ENCODE peak calls at places on chromosome 9, in seven cellular contexts. S is cardiac fibroblast, M is WERI-Rb-1, O is AG04450, N is pancreas, U is Karpas-422, G is heart left ventricle. P is an unnamed sample.

GRCh38 chr9:8857330-8858249 is 1058.0 kb upstream of the DMAC1 start:
- DNase-seq in O (no peak), U (no peak), N (peak), M (peak), G (peak), S (peak), P (peak)

GRCh38 chr9:136564379-136564988 is 18.6 kb upstream of the NOTCH1 start:
- DNase-seq in N (no peak), O (no peak), M (no peak), G (peak), S (peak), U (no peak), P (no peak)

GRCh38 chr9:70007831-70008230 is 35.8 kb upstream of the MAMDC2 start:
- DNase-seq in O (no peak), M (no peak), S (no peak), U (no peak), G (no peak), N (no peak), P (no peak)

GRCh38 chr9:96884443-96884842 is 30.1 kb upstream of the ZNF782 start:
- DNase-seq in G (no peak), U (no peak), N (peak), O (peak), M (no peak), S (peak), P (peak)

GRCh38 chr9:19233344-19233743 is 2.9 kb downstream of the DENND4C start:
- DNase-seq in O (no peak), U (peak), N (no peak), G (no peak), M (no peak), S (no peak), P (no peak)

GRCh38 chr9:123174887-123175518 is 93.4 kb downstream of the STRBP start:
- DNase-seq in G (no peak), N (no peak), S (no peak), O (no peak), M (no peak), U (peak), P (no peak)

GRCh38 chr9:86321373-86321772 is 32.8 kb downstream of the TUT7 start:
- DNase-seq in G (no peak), S (peak), U (no peak), O (peak), N (no peak), M (no peak), P (no peak)

GRCh38 chr9:35605336-35606137 is 475 bp downstream of the TESK1 start:
- DNase-seq in S (peak), O (no peak), N (peak), M (peak), U (peak), G (no peak), P (peak)

GRCh38 chr9:83281306-83282255 is 218.6 kb upstream of the RASEF start:
- DNase-seq in G (no peak), S (peak), N (peak), O (no peak), M (no peak), U (no peak), P (no peak)

GRCh38 chr9:20353529-20353928 is 268.8 kb downstream of the MLLT3 start:
- DNase-seq in N (peak), U (no peak), S (no peak), M (no peak), G (no peak), O (no peak), P (no peak)

GRCh38 chr9:21883642-21884041 is 81.2 kb downstream of the MTAP start:
- DNase-seq in N (no peak), U (no peak), O (no peak), M (no peak), S (no peak), G (no peak), P (no peak)

GRCh38 chr9:83583151-83584014 is 39.6 kb upstream of the IDNK start:
- DNase-seq in M (peak), G (no peak), U (peak), O (peak), S (peak), N (peak), P (peak)

GRCh38 chr9:131282688-131283422 is 6.5 kb upstream of the FAM78A start:
- DNase-seq in G (no peak), U (no peak), O (no peak), S (no peak), M (no peak), N (no peak), P (no peak)

GRCh38 chr9:37034320-37034937 is 361 bp upstream of the PAX5 start:
- DNase-seq in G (no peak), U (peak), N (peak), O (no peak), S (no peak), M (no peak), P (peak)

GRCh38 chr9:99259231-99259918 is 37.3 kb downstream of the SEC61B start:
- DNase-seq in U (no peak), G (peak), O (no peak), N (peak), S (peak), M (no peak), P (no peak)

GRCh38 chr9:37406603-37407401 is 15.7 kb upstream of the GRHPR start:
- DNase-seq in S (no peak), M (no peak), U (peak), G (no peak), N (peak), O (no peak), P (no peak)

GRCh38 chr9:128115187-128116103 is 12.1 kb downstream of the PTGES2 start:
- DNase-seq in N (peak), S (no peak), G (peak), O (no peak), M (no peak), U (no peak), P (peak)

GRCh38 chr9:114619205-114619758 is 8.2 kb downstream of the TMEM268 start:
- DNase-seq in S (no peak), G (no peak), U (no peak), O (no peak), N (no peak), M (no peak), P (no peak)

GRCh38 chr9:117715411-117715989 is 11.3 kb downstream of the TLR4 start:
- DNase-seq in S (peak), G (no peak), M (no peak), N (no peak), O (no peak), U (no peak), P (no peak)

GRCh38 chr9:37036237-37037136 is 2.4 kb upstream of the PAX5 start:
- DNase-seq in N (peak), O (no peak), M (no peak), G (no peak), U (peak), S (peak), P (peak)

GRCh38 chr9:114389612-114390368 is 2.0 kb upstream of the AKNA start:
- DNase-seq in M (no peak), U (peak), G (peak), O (no peak), N (no peak), S (no peak), P (no peak)

GRCh38 chr9:91856419-91856818 is 93.6 kb downstream of the ROR2 start:
- DNase-seq in G (no peak), U (no peak), M (peak), S (no peak), N (no peak), O (no peak), P (no peak)

GRCh38 chr9:76616780-76617179 is 147.5 kb upstream of the PCA3 start:
- DNase-seq in O (no peak), U (no peak), M (no peak), G (no peak), S (no peak), N (no peak), P (no peak)
- H3K4me3 ChIP-seq in O (no peak), U (no peak), M (no peak), G (no peak), S (no peak), N (no peak), P (no peak)

GRCh38 chr9:87803623-87804345 is 77.9 kb downstream of the CTSL start:
- DNase-seq in G (no peak), S (no peak), M (no peak), U (no peak), O (no peak), N (no peak), P (no peak)

GRCh38 chr9:87801013-87801412 is 75.1 kb downstream of the CTSL start:
- DNase-seq in S (no peak), M (no peak), O (no peak), G (no peak), U (no peak), N (no peak), P (no peak)

GRCh38 chr9:87799503-87799902 is 73.6 kb downstream of the CTSL start:
- DNase-seq in S (no peak), N (no peak), O (no peak), M (no peak), G (no peak), U (no peak), P (no peak)

GRCh38 chr9:87800456-87800855 is 74.5 kb downstream of the CTSL start:
- DNase-seq in O (no peak), U (no peak), M (no peak), G (no peak), N (no peak), S (no peak), P (no peak)

GRCh38 chr9:87803166-87803565 is 77.2 kb downstream of the CTSL start:
- DNase-seq in U (no peak), N (no peak), O (no peak), M (no peak), G (no peak), S (no peak), P (no peak)
- H3K4me3 ChIP-seq in U (no peak), N (no peak), O (no peak), M (no peak), G (no peak), S (no peak), P (no peak)

DNA sequence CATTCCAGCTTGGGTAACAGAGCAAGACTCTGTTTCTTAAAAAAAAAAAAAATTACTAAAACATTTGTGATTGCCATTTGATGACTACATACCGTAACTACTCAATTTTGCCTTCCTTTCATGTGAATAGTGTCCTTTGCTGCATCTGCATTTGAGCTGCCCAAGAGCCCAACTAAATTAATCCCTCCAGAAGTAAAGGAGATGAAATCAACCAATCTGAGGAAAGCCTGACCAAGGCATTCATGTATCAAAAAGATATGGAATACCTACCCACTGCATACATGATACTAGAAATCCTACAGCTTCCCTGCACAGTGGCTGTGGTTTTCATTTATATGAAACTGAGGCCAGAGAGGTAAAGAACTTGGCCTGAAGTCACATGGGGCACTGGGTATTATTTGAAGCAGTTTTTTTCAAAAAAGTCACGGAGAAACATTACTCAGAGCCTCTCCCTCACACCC is 177.5 kb downstream of the AOPEP start:
- DNase-seq in M (no peak), U (no peak), G (no peak), S (no peak), N (no peak), O (peak), P (no peak)
- H3K4me3 ChIP-seq in M (no peak), U (no peak), G (no peak), S (no peak), N (no peak), O (no peak), P (no peak)

GRCh38 chr9:129888085-129888808 is 53.0 kb downstream of the USP20 start:
- DNase-seq in G (peak), N (peak), M (no peak), O (no peak), U (peak), S (no peak), P (no peak)

GRCh38 chr9:129889936-129890717 is 54.9 kb downstream of the USP20 start:
- DNase-seq in S (no peak), G (peak), U (no peak), N (no peak), O (no peak), M (no peak), P (no peak)

GRCh38 chr9:129889461-129889935 is 54.2 kb downstream of the USP20 start:
- DNase-seq in O (no peak), S (no peak), U (no peak), M (no peak), G (no peak), N (no peak), P (no peak)

GRCh38 chr9:129887210-129888084 is 52.2 kb downstream of the USP20 start:
- DNase-seq in U (peak), O (no peak), M (no peak), G (peak), N (no peak), S (peak), P (no peak)

GRCh38 chr9:129888809-129889460 is 53.7 kb downstream of the USP20 start:
- DNase-seq in N (no peak), G (no peak), U (no peak), M (no peak), S (no peak), O (no peak), P (no peak)
- H3K4me3 ChIP-seq in N (no peak), G (peak), U (peak), M (no peak), S (no peak), O (no peak), P (no peak)

DNA sequence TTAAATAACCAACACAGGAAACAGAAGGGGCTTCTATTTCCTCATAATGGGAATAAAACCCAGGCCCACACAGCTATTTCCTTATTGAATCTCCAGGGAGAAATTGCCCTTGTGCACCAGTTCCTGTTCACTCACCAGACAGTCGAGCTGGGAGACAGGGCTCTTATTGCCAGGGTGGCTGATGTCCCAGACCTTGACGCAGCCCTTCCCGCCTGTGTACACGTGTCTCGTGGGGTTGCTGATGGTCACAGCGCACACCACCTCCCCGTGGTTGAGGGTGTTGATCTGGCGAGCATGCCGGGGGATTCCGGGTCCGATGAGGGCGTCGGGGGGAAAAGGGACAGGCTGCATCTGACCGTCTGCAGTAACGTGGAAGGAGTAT is 96.5 kb downstream of the TLE1 start:
- DNase-seq in S (no peak), G (peak), U (no peak), O (no peak), N (no peak), M (no peak), P (no peak)
- H3K4me3 ChIP-seq in S (no peak), G (no peak), U (no peak), O (no peak), N (no peak), M (no peak), P (no peak)

GRCh38 chr9:133430244-133430643 is 8.1 kb downstream of the ADAMTS13 start:
- DNase-seq in S (no peak), N (no peak), O (no peak), M (no peak), G (no peak), U (no peak), P (no peak)
- H3K4me3 ChIP-seq in S (no peak), N (no peak), O (no peak), M (no peak), G (no peak), U (no peak), P (no peak)

DNA sequence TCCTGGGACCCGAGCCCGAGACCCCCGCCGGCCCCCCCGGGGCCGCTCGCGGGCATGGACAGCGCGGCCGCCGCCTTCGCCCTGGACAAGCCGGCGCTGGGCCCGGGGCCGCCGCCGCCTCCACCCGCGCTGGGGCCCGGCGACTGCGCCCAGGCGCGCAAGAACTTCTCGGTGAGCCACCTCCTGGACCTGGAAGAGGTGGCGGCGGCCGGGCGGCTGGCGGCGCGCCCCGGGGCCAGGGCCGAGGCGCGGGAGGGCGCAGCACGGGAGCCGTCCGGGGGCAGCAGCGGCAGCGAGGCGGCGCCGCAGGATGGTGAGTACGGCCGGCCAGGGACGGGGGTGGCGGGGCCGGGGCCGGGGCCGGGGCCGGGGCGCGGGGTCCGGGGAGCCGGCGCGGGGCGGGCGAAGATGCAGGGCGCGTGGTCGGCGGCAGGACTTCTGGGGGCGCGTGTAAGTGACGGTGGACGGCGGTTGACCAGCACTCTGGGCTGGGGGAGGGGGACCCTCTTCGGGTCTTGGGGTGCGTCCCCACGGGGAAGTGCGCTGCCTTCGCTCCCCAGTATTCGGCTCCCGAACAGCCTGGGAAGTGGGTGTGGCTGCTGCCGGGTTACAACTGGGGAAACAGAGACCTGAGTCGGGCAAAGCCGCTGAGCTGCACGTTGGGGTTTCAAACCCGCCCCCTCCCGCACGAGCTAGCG is 516 bp downstream of the PRRX2 start:
- DNase-seq in S (no peak), U (no peak), M (no peak), G (no peak), O (no peak), N (no peak), P (no peak)
- H3K4me3 ChIP-seq in S (no peak), U (no peak), M (no peak), G (peak), O (peak), N (peak), P (peak)

GRCh38 chr9:126532951-126533910 is 80.5 kb upstream of the LMX1B start:
- DNase-seq in O (no peak), G (no peak), N (no peak), M (no peak), U (peak), S (no peak), P (no peak)
- H3K4me3 ChIP-seq in O (no peak), G (no peak), N (no peak), M (no peak), U (peak), S (no peak), P (no peak)

GRCh38 chr9:133369923-133370322 is 5.9 kb downstream of the SURF4 start:
- DNase-seq in U (no peak), O (no peak), G (no peak), S (no peak), M (no peak), N (no peak), P (no peak)

GRCh38 chr9:133374612-133375115 is 1.2 kb downstream of the SURF4 start:
- DNase-seq in S (peak), N (no peak), G (no peak), M (no peak), U (no peak), O (no peak), P (no peak)

GRCh38 chr9:133371261-133371711 is 4.6 kb downstream of the SURF4 start:
- DNase-seq in M (no peak), S (no peak), O (no peak), N (peak), G (no peak), U (no peak), P (no peak)

GRCh38 chr9:133370680-133371079 is 5.2 kb downstream of the SURF4 start:
- DNase-seq in S (no peak), G (no peak), N (peak), M (no peak), O (no peak), U (no peak), P (no peak)

GRCh38 chr9:133372144-133372543 is 3.7 kb downstream of the SURF4 start:
- DNase-seq in G (no peak), O (no peak), S (no peak), U (no peak), N (peak), M (no peak), P (no peak)
- H3K4me3 ChIP-seq in G (no peak), O (no peak), S (no peak), U (no peak), N (no peak), M (no peak), P (no peak)

GRCh38 chr9:93827545-93828330 is 127.4 kb downstream of the BARX1 start:
- DNase-seq in N (peak), M (peak), S (peak), G (peak), O (peak), U (no peak), P (no peak)
- H3K4me3 ChIP-seq in N (peak), M (peak), S (peak), G (peak), O (peak), U (no peak), P (no peak)